ENCODE peak calls at places on chromosomes 6 and 20, in ten cellular contexts. V, P, X, I, D, B, E, S, L and F are unnamed samples.

GRCh38 chr6:16321341-16321710 is 82.9 kb downstream of the GMPR start:
- DNase-seq in E (no peak), D (no peak), I (no peak), B (no peak), X (no peak), P (no peak), L (no peak), S (no peak), V (no peak), F (no peak)

GRCh38 chr6:11392778-11393507 is 144.6 kb upstream of the TMEM170B start:
- DNase-seq in D (peak; percentile 47), B (no peak), S (no peak), L (peak; percentile 80), X (no peak), E (no peak), V (no peak), P (no peak), I (no peak), F (no peak)

GRCh38 chr6:30839666-30840065 is 44.7 kb upstream of the DDR1 start:
- DNase-seq in L (no peak), S (no peak), I (no peak), D (no peak), X (no peak), V (no peak), E (no peak), P (no peak), B (no peak), F (no peak)

GRCh38 chr6:3825851-3826581 is 23.2 kb upstream of the FAM50B start:
- DNase-seq in X (peak; percentile 91), I (no peak), B (peak; percentile 97), P (peak; percentile 97), V (peak; percentile 96), S (no peak), E (no peak), L (no peak), D (peak; percentile 91), F (peak; percentile 29)

GRCh38 chr20:50267041-50267865 is 76.6 kb downstream of the CEBPB start:
- DNase-seq in V (no peak), P (peak; percentile 36), E (no peak), D (peak; percentile 78), B (no peak), X (peak; percentile 88), L (no peak), I (no peak), S (no peak), F (no peak)

GRCh38 chr6:166381381-166381732 is 1.4 kb downstream of the MPC1 start:
- DNase-seq in B (no peak), E (no peak), S (no peak), P (no peak), D (no peak), I (no peak), L (no peak), V (no peak), X (no peak), F (no peak)

GRCh38 chr6:132568611-132569010 is 1.5 kb upstream of the TAAR6 start:
- DNase-seq in I (no peak), X (no peak), E (no peak), D (no peak), S (no peak), P (no peak), B (no peak), V (no peak), L (no peak), F (no peak)

GRCh38 chr20:15387228-15387627 is 1049.8 kb upstream of the FLRT3 start:
- DNase-seq in B (no peak), X (no peak), D (no peak), L (no peak), V (no peak), I (no peak), P (no peak), S (no peak), E (no peak), F (no peak)

GRCh38 chr20:36349384-36350170 is 43.4 kb downstream of the DLGAP4 start:
- DNase-seq in P (no peak), I (no peak), B (no peak), V (peak; percentile 57), X (peak; percentile 48), D (no peak), S (no peak), E (no peak), L (no peak), F (no peak)